ENCODE peak calls at places on chromosomes 6 and 20, in seven cellular contexts. Z, T, H, A, W, R and C are unnamed samples.
A peak's percentile ranks its signal among the peaks of the same experiment; 100 is the strongest.

GRCh38 chr6:139262519-139263300 is 29.1 kb downstream of the TXLNB start:
- DNase-seq in Z (no peak), T (no peak), H (no peak), A (no peak), W (no peak), R (no peak), C (no peak)

GRCh38 chr6:62808575-62809293 is 402.5 kb upstream of the FKBP1C start:
- DNase-seq in Z (no peak), T (no peak), H (no peak), A (no peak), W (no peak), R (no peak), C (no peak)

GRCh38 chr6:46217671-46218131 is 46.9 kb upstream of the ENPP5 start:
- DNase-seq in Z (no peak), T (no peak), H (peak; percentile 26), A (no peak), W (no peak), R (no peak), C (no peak)

GRCh38 chr6:73263570-73263909 is 544 bp upstream of the KHDC1 start:
- DNase-seq in Z (no peak), T (no peak), H (no peak), A (no peak), W (no peak), R (no peak), C (no peak)

GRCh38 chr6:130788954-130789353 is 38.3 kb upstream of the SMLR1 start:
- DNase-seq in Z (no peak), T (no peak), H (no peak), A (peak; percentile 44), W (no peak), R (no peak), C (no peak)

GRCh38 chr6:67393356-67393755 is 1241.7 kb upstream of the ADGRB3 start:
- DNase-seq in Z (no peak), T (no peak), H (no peak), A (no peak), W (no peak), R (no peak), C (no peak)

GRCh38 chr6:139446104-139446715 is 71.8 kb upstream of the CITED2 start:
- DNase-seq in Z (no peak), T (no peak), H (no peak), A (no peak), W (no peak), R (no peak), C (no peak)

GRCh38 chr6:87909849-87910248 is 137.8 kb upstream of the SPACA1 start:
- DNase-seq in Z (no peak), T (no peak), H (no peak), A (no peak), W (no peak), R (no peak), C (no peak)

GRCh38 chr6:40128149-40128548 is 193.9 kb upstream of the MOCS1 start:
- DNase-seq in Z (no peak), T (no peak), H (peak; percentile 26), A (no peak), W (no peak), R (no peak), C (no peak)

GRCh38 chr6:39914239-39914638 is 20.0 kb downstream of the MOCS1 start:
- DNase-seq in Z (no peak), T (no peak), H (no peak), A (no peak), W (no peak), R (no peak), C (no peak)

GRCh38 chr20:62051166-62051900 is 14.3 kb downstream of the TAF4 start:
- DNase-seq in Z (peak; percentile 51), T (no peak), H (no peak), A (no peak), W (no peak), R (no peak), C (no peak)

GRCh38 chr6:75751443-75751842 is 2.4 kb downstream of the MYO6 start:
- DNase-seq in Z (no peak), T (no peak), H (no peak), A (no peak), W (no peak), R (no peak), C (no peak)

GRCh38 chr6:87366428-87366827 is 21.8 kb downstream of the C6orf163 start:
- DNase-seq in Z (no peak), T (no peak), H (no peak), A (no peak), W (no peak), R (no peak), C (no peak)

GRCh38 chr6:85923013-85923430 is 280.3 kb upstream of the SYNCRIP start:
- DNase-seq in Z (no peak), T (no peak), H (no peak), A (peak; percentile 41), W (no peak), R (peak; percentile 27), C (no peak)

GRCh38 chr20:18831830-18832229 is 18.2 kb downstream of the SCP2D1 start:
- DNase-seq in Z (no peak), T (no peak), H (no peak), A (no peak), W (no peak), R (no peak), C (no peak)

GRCh38 chr6:113495521-113495920 is 361.6 kb upstream of the MARCKS start:
- DNase-seq in Z (no peak), T (no peak), H (no peak), A (no peak), W (no peak), R (no peak), C (no peak)

GRCh38 chr20:17227669-17228623 is 1.1 kb downstream of the PCSK2 start:
- DNase-seq in Z (no peak), T (no peak), H (no peak), A (no peak), W (peak; percentile 62), R (no peak), C (no peak)

GRCh38 chr6:16276991-16277981 is 38.9 kb downstream of the GMPR start:
- DNase-seq in Z (no peak), T (peak; percentile 73), H (peak; percentile 66), A (peak; percentile 85), W (peak; percentile 72), R (peak; percentile 59), C (no peak)

GRCh38 chr20:21087862-21088540 is 18.2 kb downstream of the LINC00237 start:
- DNase-seq in Z (no peak), T (no peak), H (no peak), A (no peak), W (no peak), R (no peak), C (no peak)

GRCh38 chr6:68040312-68040778 is 594.7 kb upstream of the ADGRB3 start:
- DNase-seq in Z (no peak), T (no peak), H (no peak), A (no peak), W (no peak), R (no peak), C (no peak)

GRCh38 chr6:119296036-119297035 is 53.2 kb downstream of the MAN1A1 start:
- DNase-seq in Z (no peak), T (no peak), H (no peak), A (no peak), W (no peak), R (no peak), C (no peak)

GRCh38 chr6:140623498-140623897 is 1249.0 kb upstream of the CITED2 start:
- DNase-seq in Z (no peak), T (no peak), H (no peak), A (no peak), W (no peak), R (no peak), C (no peak)

GRCh38 chr6:17858576-17858975 is 128.9 kb downstream of the KIF13A start:
- DNase-seq in Z (no peak), T (no peak), H (peak; percentile 31), A (no peak), W (no peak), R (no peak), C (no peak)

GRCh38 chr20:10076126-10077080 is 41.6 kb downstream of the ANKEF1 start:
- DNase-seq in Z (no peak), T (peak; percentile 47), H (no peak), A (no peak), W (no peak), R (no peak), C (no peak)

GRCh38 chr6:42960243-42961019 is at the start of gene GNMT:
- DNase-seq in Z (peak; percentile 71), T (peak; percentile 91), H (peak; percentile 90), A (peak; percentile 74), W (peak; percentile 78), R (no peak), C (no peak)
- TF ChIP-seq POLR2AphosphoS5 in Z (no peak), T (peak; percentile 86), H (no peak), A (no peak), W (no peak), R (no peak), C (no peak)

DNA sequence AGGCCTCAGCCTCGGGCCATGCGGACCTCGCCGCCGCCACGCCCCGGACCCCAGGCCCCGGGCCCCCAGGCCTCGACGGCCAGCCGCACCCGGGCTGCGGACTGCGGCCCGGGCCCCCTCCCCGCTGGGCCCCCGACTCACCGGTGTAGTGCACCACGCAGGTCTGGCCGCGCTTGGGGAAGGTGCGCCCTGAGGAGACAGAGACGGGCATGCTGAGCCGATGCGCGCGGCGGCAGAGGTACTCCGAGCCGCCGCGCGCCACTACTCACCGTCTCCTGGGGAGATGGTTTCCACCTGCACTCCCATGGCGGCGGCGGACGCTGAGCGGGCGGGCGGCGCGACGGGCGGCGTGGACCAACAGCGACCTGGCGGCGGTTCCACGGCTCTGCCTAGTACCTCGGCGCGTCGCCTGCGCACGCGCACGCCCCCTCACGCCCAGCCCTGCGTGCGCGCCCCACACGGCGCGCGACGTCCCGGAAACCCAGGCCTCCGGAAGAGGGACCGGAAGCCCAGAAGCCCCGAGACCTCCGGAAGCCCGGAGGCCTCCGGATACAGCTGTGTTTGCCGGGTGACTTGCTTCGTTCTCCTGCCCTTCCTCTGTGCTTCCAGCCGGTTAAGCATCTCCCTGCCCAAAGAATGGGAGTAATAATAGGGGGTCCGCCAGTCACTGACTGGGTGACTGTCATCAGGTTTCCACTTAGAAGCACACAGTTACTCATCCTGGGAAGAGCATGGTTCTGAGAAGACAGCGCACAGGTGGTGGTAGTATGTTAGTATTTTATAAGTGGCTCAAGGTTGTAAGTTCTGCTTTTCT is at the start of gene FKBP1A:
- DNase-seq in Z (peak; percentile 93), T (peak; percentile 95), H (peak; percentile 90), A (peak; percentile 94), W (peak; percentile 96), R (no peak), C (peak; percentile 96)
- TF ChIP-seq EP300 in Z (no peak), T (no peak), H (peak; percentile 85), A (peak; percentile 14), W (no peak), R (no peak), C (no peak)

GRCh38 chr6:84411060-84411629 is 183.7 kb upstream of the CEP162 start:
- DNase-seq in Z (no peak), T (no peak), H (no peak), A (no peak), W (no peak), R (no peak), C (no peak)
- H3K27ac ChIP-seq in Z (no peak overlapping the region), T (no peak overlapping the region), H (no peak overlapping the region), A (no peak overlapping the region), W (no peak overlapping the region), R (no peak overlapping the region), C (no peak overlapping the region)

GRCh38 chr20:43915209-43916072 is 789 bp downstream of the TOX2 start:
- DNase-seq in Z (no peak), T (no peak), H (no peak), A (no peak), W (no peak), R (no peak), C (no peak)
- TF ChIP-seq POLR2AphosphoS5 in Z (no peak), T (no peak), H (no peak), A (no peak), W (no peak), R (no peak), C (no peak)